ENCODE peak calls at places on chromosomes 16 and 17, in seven cellular contexts. One of them, this sample, is unnamed.

GRCh38 chr17:18988546-18989173 is 15.9 kb downstream of the FAM83G start:
- DNase-seq in cardiac muscle cell: no peak
- DNase-seq in AG09309: no peak
- DNase-seq in IMR-90: no peak
- DNase-seq in pancreas: peak; percentile 46
- DNase-seq in aorta: no peak
- DNase-seq in breast epithelium: no peak
- DNase-seq in this sample: peak; percentile 52

GRCh38 chr17:74919440-74920305 is 3.4 kb downstream of the USH1G start:
- DNase-seq in cardiac muscle cell: peak; percentile 41
- DNase-seq in AG09309: no peak
- DNase-seq in IMR-90: no peak
- DNase-seq in pancreas: peak; percentile 21
- DNase-seq in aorta: no peak
- DNase-seq in breast epithelium: no peak
- DNase-seq in this sample: no peak

GRCh38 chr16:27253526-27253930 is 15.0 kb downstream of the NSMCE1 start:
- DNase-seq in cardiac muscle cell: no peak
- DNase-seq in AG09309: no peak
- DNase-seq in IMR-90: peak; percentile 92
- DNase-seq in pancreas: no peak
- DNase-seq in aorta: no peak
- DNase-seq in breast epithelium: no peak
- DNase-seq in this sample: peak; percentile 73

GRCh38 chr17:61345825-61346628 is 53.6 kb upstream of the TBX2 start:
- DNase-seq in cardiac muscle cell: no peak
- DNase-seq in AG09309: no peak
- DNase-seq in IMR-90: no peak
- DNase-seq in pancreas: no peak
- DNase-seq in aorta: no peak
- DNase-seq in breast epithelium: no peak
- DNase-seq in this sample: no peak

GRCh38 chr17:43701318-43701743 is 39.6 kb upstream of the MEOX1 start:
- DNase-seq in cardiac muscle cell: no peak
- DNase-seq in AG09309: peak; percentile 59
- DNase-seq in IMR-90: peak; percentile 76
- DNase-seq in pancreas: no peak
- DNase-seq in aorta: peak; percentile 59
- DNase-seq in breast epithelium: no peak
- DNase-seq in this sample: no peak

GRCh38 chr17:40112191-40112590 is 9.6 kb upstream of the MSL1 start:
- DNase-seq in cardiac muscle cell: no peak
- DNase-seq in AG09309: no peak
- DNase-seq in IMR-90: no peak
- DNase-seq in pancreas: no peak
- DNase-seq in aorta: no peak
- DNase-seq in breast epithelium: no peak
- DNase-seq in this sample: no peak

GRCh38 chr16:55868980-55869379 is 6.2 kb downstream of the CES5A start:
- DNase-seq in cardiac muscle cell: no peak
- DNase-seq in AG09309: no peak
- DNase-seq in IMR-90: no peak
- DNase-seq in pancreas: no peak
- DNase-seq in aorta: no peak
- DNase-seq in breast epithelium: no peak
- DNase-seq in this sample: no peak

GRCh38 chr17:66386789-66387351 is 84.5 kb downstream of the PRKCA start:
- DNase-seq in cardiac muscle cell: no peak
- DNase-seq in AG09309: no peak
- DNase-seq in IMR-90: no peak
- DNase-seq in pancreas: peak; percentile 25
- DNase-seq in aorta: no peak
- DNase-seq in breast epithelium: no peak
- DNase-seq in this sample: peak; percentile 71

GRCh38 chr17:73604046-73604445 is 40.2 kb downstream of the SDK2 start:
- DNase-seq in cardiac muscle cell: no peak
- DNase-seq in AG09309: no peak
- DNase-seq in IMR-90: no peak
- DNase-seq in pancreas: no peak
- DNase-seq in aorta: no peak
- DNase-seq in breast epithelium: no peak
- DNase-seq in this sample: no peak

GRCh38 chr17:44804301-44805061 is 25.6 kb downstream of the GJC1 start:
- DNase-seq in cardiac muscle cell: no peak
- DNase-seq in AG09309: no peak
- DNase-seq in IMR-90: no peak
- DNase-seq in pancreas: no peak
- DNase-seq in aorta: no peak
- DNase-seq in breast epithelium: no peak
- DNase-seq in this sample: no peak

GRCh38 chr16:17469011-17469741 is 1.6 kb downstream of the XYLT1 start:
- DNase-seq in cardiac muscle cell: no peak
- DNase-seq in AG09309: peak; percentile 52
- DNase-seq in IMR-90: peak; percentile 80
- DNase-seq in pancreas: no peak
- DNase-seq in aorta: no peak
- DNase-seq in breast epithelium: no peak
- DNase-seq in this sample: no peak

GRCh38 chr16:87762071-87762571 is 3.7 kb downstream of the KLHDC4 start:
- DNase-seq in cardiac muscle cell: peak; percentile 42
- DNase-seq in AG09309: no peak
- DNase-seq in IMR-90: no peak
- DNase-seq in pancreas: no peak
- DNase-seq in aorta: no peak
- DNase-seq in breast epithelium: no peak
- DNase-seq in this sample: no peak

GRCh38 chr17:61505846-61506627 is 53.8 kb downstream of the TBX4 start:
- DNase-seq in cardiac muscle cell: no peak
- DNase-seq in AG09309: no peak
- DNase-seq in IMR-90: no peak
- DNase-seq in pancreas: no peak
- DNase-seq in aorta: no peak
- DNase-seq in breast epithelium: no peak
- DNase-seq in this sample: no peak

GRCh38 chr17:38611070-38611786 is 5.5 kb upstream of the SRCIN1 start:
- DNase-seq in cardiac muscle cell: no peak
- DNase-seq in AG09309: no peak
- DNase-seq in IMR-90: no peak
- DNase-seq in pancreas: no peak
- DNase-seq in aorta: no peak
- DNase-seq in breast epithelium: no peak
- DNase-seq in this sample: no peak

GRCh38 chr17:74742153-74742515 is 5.1 kb downstream of the RAB37 start:
- DNase-seq in cardiac muscle cell: no peak
- DNase-seq in AG09309: no peak
- DNase-seq in IMR-90: peak; percentile 31
- DNase-seq in pancreas: no peak
- DNase-seq in aorta: peak; percentile 49
- DNase-seq in breast epithelium: no peak
- DNase-seq in this sample: no peak

GRCh38 chr17:80826955-80827645 is 164.5 kb upstream of the CHMP6 start:
- DNase-seq in cardiac muscle cell: no peak
- DNase-seq in AG09309: peak; percentile 94
- DNase-seq in IMR-90: peak; percentile 99
- DNase-seq in pancreas: no peak
- DNase-seq in aorta: peak; percentile 92
- DNase-seq in breast epithelium: peak; percentile 54
- DNase-seq in this sample: no peak

GRCh38 chr16:86520317-86521210 is 10.2 kb downstream of the FOXF1 start:
- DNase-seq in cardiac muscle cell: no peak
- DNase-seq in AG09309: no peak
- DNase-seq in IMR-90: peak; percentile 33
- DNase-seq in pancreas: no peak
- DNase-seq in aorta: no peak
- DNase-seq in breast epithelium: no peak
- DNase-seq in this sample: no peak

DNA sequence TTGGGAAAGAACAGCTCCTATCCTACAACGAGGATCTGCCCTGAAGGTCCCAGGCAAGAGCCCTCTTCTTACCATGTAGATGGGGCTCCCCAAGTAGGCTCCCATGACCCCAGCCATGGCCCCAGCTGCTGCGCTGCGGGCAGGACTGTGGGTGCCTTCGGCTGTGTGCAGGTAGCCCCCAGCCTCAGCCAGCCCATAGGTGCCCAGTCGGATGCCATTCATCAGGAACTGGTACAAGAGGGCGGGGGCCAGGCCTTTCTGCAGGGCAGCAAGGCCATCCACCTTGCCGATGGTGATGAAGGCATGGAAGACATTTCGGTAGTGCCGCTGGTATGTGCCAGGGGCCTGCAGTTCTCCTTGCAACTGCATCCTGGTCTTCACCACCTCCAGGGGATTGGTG is 839 bp downstream of the SLC25A35 start:
- DNase-seq in cardiac muscle cell: no peak
- DNase-seq in AG09309: no peak
- DNase-seq in IMR-90: no peak
- DNase-seq in pancreas: no peak
- DNase-seq in aorta: no peak
- DNase-seq in breast epithelium: no peak
- DNase-seq in this sample: no peak
- H3K4me3 ChIP-seq in cardiac muscle cell: peak overlapping the region; percentile 46
- H3K4me3 ChIP-seq in AG09309: no peak overlapping the region
- H3K4me3 ChIP-seq in IMR-90: no peak overlapping the region
- H3K4me3 ChIP-seq in pancreas: no peak overlapping the region
- H3K4me3 ChIP-seq in aorta: no peak overlapping the region
- H3K4me3 ChIP-seq in breast epithelium: no peak overlapping the region
- H3K4me3 ChIP-seq in this sample: no peak overlapping the region

DNA sequence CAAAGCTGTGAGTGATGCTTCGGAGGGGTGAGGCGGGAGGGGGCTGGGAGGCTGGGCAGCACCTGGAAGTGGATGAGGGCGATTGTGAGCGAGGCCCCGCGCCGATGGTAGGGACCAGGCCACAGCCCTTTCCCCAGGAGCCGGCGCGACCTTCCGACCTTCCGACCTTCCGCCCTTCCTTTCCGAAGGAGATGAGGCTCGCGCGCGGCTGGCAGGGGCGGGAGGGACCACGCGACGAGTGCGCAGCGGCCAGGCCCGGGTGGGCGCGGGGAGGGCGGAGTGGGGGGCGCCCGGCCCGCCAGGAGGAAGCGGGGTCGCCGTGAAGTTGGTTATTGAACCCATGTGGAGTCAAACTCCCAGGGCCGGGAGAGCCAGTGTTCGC is 56.5 kb downstream of the RAP1GAP2 start:
- DNase-seq in cardiac muscle cell: no peak
- DNase-seq in AG09309: no peak
- DNase-seq in IMR-90: no peak
- DNase-seq in pancreas: no peak
- DNase-seq in aorta: no peak
- DNase-seq in breast epithelium: no peak
- DNase-seq in this sample: no peak
- H3K4me3 ChIP-seq in cardiac muscle cell: peak overlapping the region; percentile 58
- H3K4me3 ChIP-seq in AG09309: peak overlapping the region; percentile 19
- H3K4me3 ChIP-seq in IMR-90: peak overlapping the region; percentile 89
- H3K4me3 ChIP-seq in pancreas: no peak overlapping the region
- H3K4me3 ChIP-seq in aorta: peak overlapping the region; percentile 65
- H3K4me3 ChIP-seq in breast epithelium: peak overlapping the region; percentile 65
- H3K4me3 ChIP-seq in this sample: peak overlapping the region; percentile 65

GRCh38 chr16:6722786-6723185 is 609.9 kb upstream of the RBFOX1 start:
- DNase-seq in cardiac muscle cell: no peak
- DNase-seq in AG09309: no peak
- DNase-seq in IMR-90: no peak
- DNase-seq in pancreas: no peak
- DNase-seq in aorta: no peak
- DNase-seq in breast epithelium: no peak
- DNase-seq in this sample: no peak
- H3K4me3 ChIP-seq in cardiac muscle cell: no peak overlapping the region
- H3K4me3 ChIP-seq in AG09309: no peak overlapping the region
- H3K4me3 ChIP-seq in IMR-90: no peak overlapping the region
- H3K4me3 ChIP-seq in pancreas: no peak overlapping the region
- H3K4me3 ChIP-seq in aorta: no peak overlapping the region
- H3K4me3 ChIP-seq in breast epithelium: no peak overlapping the region
- H3K4me3 ChIP-seq in this sample: no peak overlapping the region

DNA sequence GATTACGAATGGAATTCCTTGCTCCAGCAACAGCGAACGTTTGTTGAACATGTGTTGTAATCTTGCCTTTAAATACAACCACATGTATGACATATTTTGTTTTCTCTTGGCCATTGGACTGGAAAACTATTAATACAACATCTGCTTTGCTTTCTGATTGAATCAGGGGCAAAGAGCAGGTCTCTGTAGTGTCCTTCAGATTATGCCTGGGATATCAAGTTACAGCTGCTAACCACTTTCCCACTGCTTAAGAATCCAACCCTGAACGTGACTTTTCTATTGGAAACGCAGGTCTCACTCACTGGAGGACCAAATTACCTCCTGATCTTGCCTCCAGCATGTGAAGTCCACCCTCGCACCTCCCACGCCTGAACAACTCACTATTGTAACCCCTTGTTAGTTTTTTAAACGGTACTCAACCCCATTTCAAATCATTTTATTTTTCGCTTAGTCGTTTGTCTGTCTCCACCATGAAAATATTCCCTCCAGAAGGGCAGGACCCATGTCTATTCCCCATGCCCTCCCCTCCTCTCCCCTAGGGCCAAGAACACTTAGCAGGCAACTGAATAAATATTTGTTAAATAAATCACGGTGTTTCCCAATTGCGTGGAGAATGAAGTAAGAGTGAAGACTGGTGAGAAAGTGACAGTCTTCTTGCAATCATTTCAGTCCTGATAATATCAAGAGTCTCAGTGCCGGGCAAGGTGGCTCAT is 57.4 kb upstream of the MRTFB start:
- DNase-seq in cardiac muscle cell: peak; percentile 62
- DNase-seq in AG09309: peak; percentile 79
- DNase-seq in IMR-90: peak; percentile 93
- DNase-seq in pancreas: peak; percentile 34
- DNase-seq in aorta: no peak
- DNase-seq in breast epithelium: no peak
- DNase-seq in this sample: peak; percentile 97
- H3K4me3 ChIP-seq in cardiac muscle cell: no peak overlapping the region
- H3K4me3 ChIP-seq in AG09309: peak overlapping the region; percentile 4
- H3K4me3 ChIP-seq in IMR-90: no peak overlapping the region
- H3K4me3 ChIP-seq in pancreas: no peak overlapping the region
- H3K4me3 ChIP-seq in aorta: no peak overlapping the region
- H3K4me3 ChIP-seq in breast epithelium: no peak overlapping the region
- H3K4me3 ChIP-seq in this sample: no peak overlapping the region

DNA sequence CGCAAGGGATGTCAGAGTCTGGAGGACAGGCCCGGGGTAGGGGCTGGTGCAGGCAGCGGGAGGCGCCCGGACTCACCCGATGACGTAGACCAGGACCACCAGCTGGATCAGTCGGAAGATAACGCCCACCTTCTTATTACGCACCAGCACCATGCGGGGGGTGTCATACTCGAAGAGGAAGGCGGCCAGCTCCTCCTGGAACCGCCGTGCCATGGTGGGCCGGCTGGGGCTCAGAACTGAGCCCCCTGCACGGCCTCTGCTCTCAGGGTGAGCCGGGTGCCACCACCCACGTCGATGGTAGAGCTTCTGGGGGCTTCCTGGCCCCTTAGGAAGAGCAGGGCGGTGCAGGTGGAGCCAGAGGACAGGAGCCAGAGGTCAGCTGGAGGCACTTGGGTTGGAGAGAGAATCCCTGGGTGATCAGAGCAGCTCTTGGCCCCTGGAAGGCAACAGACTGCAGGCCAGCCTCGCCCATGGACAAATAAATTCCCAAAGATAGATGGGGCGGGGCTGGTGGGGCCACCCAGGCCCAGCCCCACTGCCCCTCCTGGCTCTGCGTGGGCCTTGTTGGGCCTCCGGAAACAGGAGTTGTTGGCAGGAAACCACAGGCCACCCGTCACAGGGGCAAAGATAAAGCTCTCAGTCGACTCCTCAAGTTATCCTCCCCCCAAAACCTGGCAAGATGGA is at the start of gene P2RX1:
- DNase-seq in cardiac muscle cell: no peak
- DNase-seq in AG09309: no peak
- DNase-seq in IMR-90: no peak
- DNase-seq in pancreas: no peak
- DNase-seq in aorta: peak; percentile 76
- DNase-seq in breast epithelium: no peak
- DNase-seq in this sample: no peak
- H3K4me3 ChIP-seq in cardiac muscle cell: no peak within 1 kb of the TSS
- H3K4me3 ChIP-seq in AG09309: no peak within 1 kb of the TSS
- H3K4me3 ChIP-seq in IMR-90: no peak within 1 kb of the TSS
- H3K4me3 ChIP-seq in pancreas: no peak within 1 kb of the TSS
- H3K4me3 ChIP-seq in aorta: no peak within 1 kb of the TSS
- H3K4me3 ChIP-seq in breast epithelium: no peak within 1 kb of the TSS
- H3K4me3 ChIP-seq in this sample: no peak within 1 kb of the TSS